ENCODE peak calls at places on chromosomes 11 and 22, in ten cellular contexts. One of them, this sample, is unnamed.

GRCh38 chr11:86182976-86183584 is 61.5 kb upstream of the EED start:
- DNase-seq in NCI-H1105 treated with DMSO at 0.1 percent for 48 hours: no peak
- DNase-seq in glutamatergic neuron: no peak
- DNase-seq in AG09319: no peak
- DNase-seq in AG04450: no peak
- DNase-seq in RCC 7860: peak; percentile 84
- DNase-seq in left ventricle myocardium inferior: no peak
- DNase-seq in nucleus accumbens: no peak
- DNase-seq in NCI-H2081: no peak
- DNase-seq in LoVo: peak; percentile 87
- DNase-seq in this sample: peak; percentile 70

GRCh38 chr11:48305923-48306322 is at the start of gene OR4S1:
- DNase-seq in NCI-H1105 treated with DMSO at 0.1 percent for 48 hours: no peak
- DNase-seq in glutamatergic neuron: no peak
- DNase-seq in AG09319: no peak
- DNase-seq in AG04450: no peak
- DNase-seq in RCC 7860: no peak
- DNase-seq in left ventricle myocardium inferior: no peak
- DNase-seq in nucleus accumbens: no peak
- DNase-seq in NCI-H2081: no peak
- DNase-seq in LoVo: no peak
- DNase-seq in this sample: no peak

GRCh38 chr11:14974021-14974698 is 2.0 kb upstream of the CALCA start:
- DNase-seq in NCI-H1105 treated with DMSO at 0.1 percent for 48 hours: no peak
- DNase-seq in glutamatergic neuron: peak; percentile 33
- DNase-seq in AG09319: no peak
- DNase-seq in AG04450: no peak
- DNase-seq in RCC 7860: no peak
- DNase-seq in left ventricle myocardium inferior: no peak
- DNase-seq in nucleus accumbens: no peak
- DNase-seq in NCI-H2081: no peak
- DNase-seq in LoVo: no peak
- DNase-seq in this sample: no peak

GRCh38 chr11:3120071-3120792 is 44.9 kb downstream of the OSBPL5 start:
- DNase-seq in NCI-H1105 treated with DMSO at 0.1 percent for 48 hours: no peak
- DNase-seq in glutamatergic neuron: no peak
- DNase-seq in AG09319: no peak
- DNase-seq in AG04450: no peak
- DNase-seq in RCC 7860: no peak
- DNase-seq in left ventricle myocardium inferior: peak; percentile 13
- DNase-seq in nucleus accumbens: no peak
- DNase-seq in NCI-H2081: no peak
- DNase-seq in LoVo: no peak
- DNase-seq in this sample: no peak

GRCh38 chr11:73671701-73672100 is 25.3 kb downstream of the PLEKHB1 start:
- DNase-seq in NCI-H1105 treated with DMSO at 0.1 percent for 48 hours: no peak
- DNase-seq in glutamatergic neuron: no peak
- DNase-seq in AG09319: no peak
- DNase-seq in AG04450: no peak
- DNase-seq in RCC 7860: no peak
- DNase-seq in left ventricle myocardium inferior: peak; percentile 31
- DNase-seq in nucleus accumbens: no peak
- DNase-seq in NCI-H2081: no peak
- DNase-seq in LoVo: no peak
- DNase-seq in this sample: no peak

GRCh38 chr11:3614742-3615171 is 27.0 kb downstream of the ART5 start:
- DNase-seq in NCI-H1105 treated with DMSO at 0.1 percent for 48 hours: no peak
- DNase-seq in glutamatergic neuron: no peak
- DNase-seq in AG09319: no peak
- DNase-seq in AG04450: no peak
- DNase-seq in RCC 7860: peak; percentile 43
- DNase-seq in left ventricle myocardium inferior: no peak
- DNase-seq in nucleus accumbens: no peak
- DNase-seq in NCI-H2081: no peak
- DNase-seq in LoVo: no peak
- DNase-seq in this sample: peak; percentile 12

GRCh38 chr11:2248762-2249161 is 21.6 kb downstream of the ASCL2 start:
- DNase-seq in NCI-H1105 treated with DMSO at 0.1 percent for 48 hours: no peak
- DNase-seq in glutamatergic neuron: no peak
- DNase-seq in AG09319: no peak
- DNase-seq in AG04450: no peak
- DNase-seq in RCC 7860: no peak
- DNase-seq in left ventricle myocardium inferior: no peak
- DNase-seq in nucleus accumbens: no peak
- DNase-seq in NCI-H2081: no peak
- DNase-seq in LoVo: no peak
- DNase-seq in this sample: no peak

GRCh38 chr11:128956401-128957203 is 13.9 kb upstream of the TP53AIP1 start:
- DNase-seq in NCI-H1105 treated with DMSO at 0.1 percent for 48 hours: peak; percentile 90
- DNase-seq in glutamatergic neuron: no peak
- DNase-seq in AG09319: peak; percentile 34
- DNase-seq in AG04450: peak; percentile 47
- DNase-seq in RCC 7860: peak; percentile 51
- DNase-seq in left ventricle myocardium inferior: no peak
- DNase-seq in nucleus accumbens: no peak
- DNase-seq in NCI-H2081: peak; percentile 79
- DNase-seq in LoVo: peak; percentile 80
- DNase-seq in this sample: no peak

GRCh38 chr22:45262931-45263789 is 21.6 kb upstream of the UPK3A start:
- DNase-seq in NCI-H1105 treated with DMSO at 0.1 percent for 48 hours: no peak
- DNase-seq in glutamatergic neuron: no peak
- DNase-seq in AG09319: no peak
- DNase-seq in AG04450: no peak
- DNase-seq in RCC 7860: no peak
- DNase-seq in left ventricle myocardium inferior: peak; percentile 46
- DNase-seq in nucleus accumbens: no peak
- DNase-seq in NCI-H2081: no peak
- DNase-seq in LoVo: no peak
- DNase-seq in this sample: no peak